ENCODE peak calls at places on chromosome 10, in ten cellular contexts. V, J, C, S, P, D, M, I, T and Y are unnamed samples.

GRCh38 chr10:11670311-11670825 is 58.9 kb upstream of the USP6NL start:
- DNase-seq in V (no peak), J (no peak), C (no peak), S (no peak), P (no peak), D (no peak), M (no peak), I (peak; percentile 52), T (no peak), Y (no peak)

GRCh38 chr10:20953120-20953519 is 56.0 kb upstream of the NEBL start:
- DNase-seq in V (no peak), J (no peak), C (no peak), S (no peak), P (no peak), D (no peak), M (no peak), I (no peak), T (no peak), Y (no peak)

GRCh38 chr10:79385804-79386531 is 38.7 kb downstream of the PPIF start:
- DNase-seq in V (no peak), J (no peak), C (no peak), S (peak; percentile 13), P (peak; percentile 13), D (no peak), M (no peak), I (no peak), T (no peak), Y (no peak)

GRCh38 chr10:22992075-22992474 is 64.2 kb downstream of the ARMC3 start:
- DNase-seq in V (no peak), J (no peak), C (no peak), S (peak; percentile 32), P (no peak), D (no peak), M (no peak), I (no peak), T (no peak), Y (peak; percentile 41)

GRCh38 chr10:42977032-42977416 is 99.8 kb upstream of the RET start:
- DNase-seq in V (no peak), J (no peak), C (no peak), S (no peak), P (no peak), D (no peak), M (no peak), I (no peak), T (no peak), Y (no peak)

GRCh38 chr10:119535310-119535709 is 7.2 kb downstream of the RGS10 start:
- DNase-seq in V (peak; percentile 21), J (no peak), C (no peak), S (no peak), P (no peak), D (no peak), M (no peak), I (no peak), T (no peak), Y (no peak)

GRCh38 chr10:19204239-19204917 is 155.8 kb downstream of the MALRD1 start:
- DNase-seq in V (peak; percentile 3), J (no peak), C (no peak), S (no peak), P (no peak), D (no peak), M (no peak), I (no peak), T (no peak), Y (no peak)

GRCh38 chr10:13158401-13158800 is 3.0 kb upstream of the MCM10 start:
- DNase-seq in V (no peak), J (no peak), C (no peak), S (no peak), P (no peak), D (no peak), M (peak; percentile 17), I (no peak), T (no peak), Y (no peak)

GRCh38 chr10:32315426-32315825 is 31.5 kb downstream of the EPC1 start:
- DNase-seq in V (no peak), J (no peak), C (no peak), S (no peak), P (no peak), D (no peak), M (no peak), I (no peak), T (no peak), Y (no peak)